ENCODE peak calls at places on chromosomes 5 and 9, in nine cellular contexts. One of them, this sample, is unnamed.

GRCh38 chr9:38024036-38024681 is 44.9 kb downstream of the SHB start:
- DNase-seq in uterus: peak; percentile 82
- DNase-seq in type B pancreatic cell: no peak
- DNase-seq in mammary epithelial cell: peak; percentile 94
- DNase-seq in fibroblast of mammary gland: peak; percentile 81
- DNase-seq in GM10248: no peak
- DNase-seq in MCF 10A: peak; percentile 94
- DNase-seq in transverse colon: peak; percentile 43
- DNase-seq in AG09309: no peak
- DNase-seq in this sample: no peak

GRCh38 chr9:137971477-137972138 is 94.0 kb downstream of the CACNA1B start:
- DNase-seq in transverse colon: no peak
- DNase-seq in GM10248: no peak
- DNase-seq in type B pancreatic cell: peak; percentile 63
- DNase-seq in MCF 10A: no peak
- DNase-seq in AG09309: no peak
- DNase-seq in uterus: peak; percentile 1
- DNase-seq in mammary epithelial cell: no peak
- DNase-seq in fibroblast of mammary gland: no peak
- DNase-seq in this sample: no peak

GRCh38 chr5:10250804-10251276 is 760 bp downstream of the CCT5 start:
- DNase-seq in MCF 10A: peak; percentile 27
- DNase-seq in GM10248: no peak
- DNase-seq in uterus: no peak
- DNase-seq in mammary epithelial cell: peak; percentile 34
- DNase-seq in AG09309: no peak
- DNase-seq in fibroblast of mammary gland: peak; percentile 40
- DNase-seq in transverse colon: no peak
- DNase-seq in type B pancreatic cell: no peak
- DNase-seq in this sample: no peak

GRCh38 chr5:134053840-134054338 is 49.1 kb upstream of the VDAC1 start:
- DNase-seq in AG09309: no peak
- DNase-seq in transverse colon: peak; percentile 51
- DNase-seq in mammary epithelial cell: peak; percentile 80
- DNase-seq in uterus: no peak
- DNase-seq in GM10248: no peak
- DNase-seq in type B pancreatic cell: no peak
- DNase-seq in MCF 10A: peak; percentile 53
- DNase-seq in fibroblast of mammary gland: no peak
- DNase-seq in this sample: no peak

GRCh38 chr5:13976867-13977479 is 32.5 kb upstream of the DNAH5 start:
- DNase-seq in transverse colon: no peak
- DNase-seq in GM10248: no peak
- DNase-seq in fibroblast of mammary gland: peak; percentile 68
- DNase-seq in MCF 10A: peak; percentile 64
- DNase-seq in uterus: no peak
- DNase-seq in type B pancreatic cell: no peak
- DNase-seq in AG09309: no peak
- DNase-seq in mammary epithelial cell: peak; percentile 53
- DNase-seq in this sample: no peak

GRCh38 chr5:1315018-1315708 is 20.3 kb upstream of the TERT start:
- DNase-seq in fibroblast of mammary gland: no peak
- DNase-seq in transverse colon: no peak
- DNase-seq in type B pancreatic cell: peak; percentile 55
- DNase-seq in MCF 10A: no peak
- DNase-seq in mammary epithelial cell: no peak
- DNase-seq in AG09309: no peak
- DNase-seq in GM10248: no peak
- DNase-seq in uterus: no peak
- DNase-seq in this sample: no peak

GRCh38 chr5:72138943-72139467 is 31.7 kb downstream of the MAP1B start:
- DNase-seq in mammary epithelial cell: peak; percentile 92
- DNase-seq in transverse colon: no peak
- DNase-seq in type B pancreatic cell: no peak
- DNase-seq in MCF 10A: peak; percentile 51
- DNase-seq in fibroblast of mammary gland: peak; percentile 98
- DNase-seq in uterus: no peak
- DNase-seq in GM10248: no peak
- DNase-seq in AG09309: peak; percentile 88
- DNase-seq in this sample: no peak

GRCh38 chr5:41924872-41925554 is at the start of gene FBXO4:
- DNase-seq in fibroblast of mammary gland: peak; percentile 82
- DNase-seq in type B pancreatic cell: peak; percentile 86
- DNase-seq in uterus: peak; percentile 85
- DNase-seq in MCF 10A: peak; percentile 69
- DNase-seq in transverse colon: peak; percentile 88
- DNase-seq in GM10248: peak; percentile 82
- DNase-seq in mammary epithelial cell: peak; percentile 68
- DNase-seq in AG09309: peak; percentile 27
- DNase-seq in this sample: peak; percentile 78

GRCh38 chr9:16044116-16044881 is 491.5 kb downstream of the CCDC171 start:
- DNase-seq in MCF 10A: no peak
- DNase-seq in fibroblast of mammary gland: peak; percentile 52
- DNase-seq in transverse colon: no peak
- DNase-seq in uterus: no peak
- DNase-seq in type B pancreatic cell: no peak
- DNase-seq in mammary epithelial cell: no peak
- DNase-seq in AG09309: no peak
- DNase-seq in GM10248: no peak
- DNase-seq in this sample: no peak

GRCh38 chr9:86822006-86822405 is 125.3 kb downstream of the GAS1 start:
- DNase-seq in MCF 10A: no peak
- DNase-seq in type B pancreatic cell: no peak
- DNase-seq in fibroblast of mammary gland: peak; percentile 27
- DNase-seq in uterus: no peak
- DNase-seq in mammary epithelial cell: no peak
- DNase-seq in GM10248: no peak
- DNase-seq in transverse colon: no peak
- DNase-seq in AG09309: no peak
- DNase-seq in this sample: no peak

GRCh38 chr5:175520873-175521272 is 42.5 kb downstream of the SFXN1 start:
- DNase-seq in type B pancreatic cell: no peak
- DNase-seq in fibroblast of mammary gland: no peak
- DNase-seq in GM10248: no peak
- DNase-seq in mammary epithelial cell: no peak
- DNase-seq in transverse colon: no peak
- DNase-seq in uterus: no peak
- DNase-seq in AG09309: no peak
- DNase-seq in MCF 10A: no peak
- DNase-seq in this sample: no peak

GRCh38 chr9:27540537-27540936 is 10.9 kb upstream of the MOB3B start:
- DNase-seq in MCF 10A: peak; percentile 45
- DNase-seq in fibroblast of mammary gland: peak; percentile 56
- DNase-seq in type B pancreatic cell: no peak
- DNase-seq in uterus: no peak
- DNase-seq in transverse colon: no peak
- DNase-seq in GM10248: no peak
- DNase-seq in AG09309: no peak
- DNase-seq in mammary epithelial cell: no peak
- DNase-seq in this sample: no peak

GRCh38 chr5:36398137-36398536 is 96.4 kb upstream of the RANBP3L start:
- DNase-seq in uterus: no peak
- DNase-seq in fibroblast of mammary gland: peak; percentile 74
- DNase-seq in type B pancreatic cell: no peak
- DNase-seq in GM10248: no peak
- DNase-seq in transverse colon: no peak
- DNase-seq in MCF 10A: peak; percentile 47
- DNase-seq in mammary epithelial cell: peak; percentile 19
- DNase-seq in AG09309: no peak
- DNase-seq in this sample: no peak

GRCh38 chr9:37029776-37030590 is 4.1 kb downstream of the PAX5 start:
- DNase-seq in MCF 10A: no peak
- DNase-seq in mammary epithelial cell: peak; percentile 46
- DNase-seq in uterus: no peak
- DNase-seq in type B pancreatic cell: no peak
- DNase-seq in GM10248: peak; percentile 40
- DNase-seq in AG09309: no peak
- DNase-seq in transverse colon: no peak
- DNase-seq in fibroblast of mammary gland: no peak
- DNase-seq in this sample: peak; percentile 67

DNA sequence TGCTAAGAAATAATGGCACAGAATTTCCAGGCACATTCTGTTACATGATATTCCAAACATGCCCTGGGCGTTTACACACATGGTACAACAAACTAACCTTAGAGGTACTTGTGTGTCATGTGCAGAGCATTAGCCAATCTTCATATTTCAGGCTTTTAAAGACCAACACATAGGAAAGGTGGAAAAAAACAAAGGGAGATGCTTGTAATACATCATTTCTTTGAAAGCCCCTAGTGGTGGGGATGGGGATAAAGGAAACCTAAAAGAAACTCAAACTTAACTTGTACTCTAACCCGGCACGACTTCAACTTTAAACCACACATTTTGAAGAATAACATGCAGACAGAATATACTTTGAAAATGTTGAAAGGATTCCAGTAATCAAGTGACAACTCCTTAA is 133.6 kb downstream of the PTPRD start:
- DNase-seq in uterus: no peak
- DNase-seq in fibroblast of mammary gland: peak; percentile 1
- DNase-seq in MCF 10A: peak; percentile 39
- DNase-seq in AG09309: no peak
- DNase-seq in GM10248: no peak
- DNase-seq in transverse colon: no peak
- DNase-seq in type B pancreatic cell: no peak
- DNase-seq in mammary epithelial cell: no peak
- DNase-seq in this sample: no peak
- TF ChIP-seq CTCF in uterus: no peak
- TF ChIP-seq CTCF in fibroblast of mammary gland: peak; percentile 18
- TF ChIP-seq CTCF in MCF 10A: peak; percentile 29
- TF ChIP-seq CTCF in AG09309: no peak
- TF ChIP-seq CTCF in GM10248: no peak
- TF ChIP-seq CTCF in transverse colon: no peak
- TF ChIP-seq CTCF in type B pancreatic cell: peak; percentile 74
- TF ChIP-seq CTCF in mammary epithelial cell: peak; percentile 36
- TF ChIP-seq CTCF in this sample: peak; percentile 87

GRCh38 chr5:58481828-58482227 is 9.4 kb upstream of the GAPT start:
- DNase-seq in AG09309: no peak
- DNase-seq in fibroblast of mammary gland: no peak
- DNase-seq in transverse colon: no peak
- DNase-seq in uterus: no peak
- DNase-seq in MCF 10A: no peak
- DNase-seq in mammary epithelial cell: no peak
- DNase-seq in GM10248: no peak
- DNase-seq in type B pancreatic cell: no peak
- DNase-seq in this sample: no peak

GRCh38 chr5:58475404-58475803 is 15.5 kb upstream of the PLK2 start:
- DNase-seq in MCF 10A: no peak
- DNase-seq in uterus: no peak
- DNase-seq in fibroblast of mammary gland: no peak
- DNase-seq in AG09309: no peak
- DNase-seq in type B pancreatic cell: no peak
- DNase-seq in GM10248: no peak
- DNase-seq in transverse colon: no peak
- DNase-seq in mammary epithelial cell: no peak
- DNase-seq in this sample: no peak

GRCh38 chr5:58482536-58482935 is 8.7 kb upstream of the GAPT start:
- DNase-seq in MCF 10A: no peak
- DNase-seq in GM10248: no peak
- DNase-seq in mammary epithelial cell: no peak
- DNase-seq in type B pancreatic cell: no peak
- DNase-seq in fibroblast of mammary gland: no peak
- DNase-seq in transverse colon: no peak
- DNase-seq in AG09309: no peak
- DNase-seq in uterus: no peak
- DNase-seq in this sample: no peak

GRCh38 chr5:58481066-58481676 is 10.1 kb upstream of the GAPT start:
- DNase-seq in transverse colon: no peak
- DNase-seq in mammary epithelial cell: no peak
- DNase-seq in MCF 10A: no peak
- DNase-seq in AG09309: no peak
- DNase-seq in uterus: no peak
- DNase-seq in type B pancreatic cell: no peak
- DNase-seq in GM10248: no peak
- DNase-seq in fibroblast of mammary gland: no peak
- DNase-seq in this sample: no peak

GRCh38 chr5:58477760-58478159 is 13.5 kb upstream of the GAPT start:
- DNase-seq in AG09309: no peak
- DNase-seq in GM10248: no peak
- DNase-seq in transverse colon: no peak
- DNase-seq in MCF 10A: no peak
- DNase-seq in fibroblast of mammary gland: no peak
- DNase-seq in uterus: no peak
- DNase-seq in mammary epithelial cell: no peak
- DNase-seq in type B pancreatic cell: no peak
- DNase-seq in this sample: no peak
- TF ChIP-seq CTCF in AG09309: no peak
- TF ChIP-seq CTCF in GM10248: peak; percentile 26
- TF ChIP-seq CTCF in transverse colon: peak; percentile 8
- TF ChIP-seq CTCF in MCF 10A: peak; percentile 17
- TF ChIP-seq CTCF in fibroblast of mammary gland: peak; percentile 11
- TF ChIP-seq CTCF in uterus: no peak
- TF ChIP-seq CTCF in mammary epithelial cell: peak; percentile 31
- TF ChIP-seq CTCF in type B pancreatic cell: peak; percentile 58
- TF ChIP-seq CTCF in this sample: no peak

DNA sequence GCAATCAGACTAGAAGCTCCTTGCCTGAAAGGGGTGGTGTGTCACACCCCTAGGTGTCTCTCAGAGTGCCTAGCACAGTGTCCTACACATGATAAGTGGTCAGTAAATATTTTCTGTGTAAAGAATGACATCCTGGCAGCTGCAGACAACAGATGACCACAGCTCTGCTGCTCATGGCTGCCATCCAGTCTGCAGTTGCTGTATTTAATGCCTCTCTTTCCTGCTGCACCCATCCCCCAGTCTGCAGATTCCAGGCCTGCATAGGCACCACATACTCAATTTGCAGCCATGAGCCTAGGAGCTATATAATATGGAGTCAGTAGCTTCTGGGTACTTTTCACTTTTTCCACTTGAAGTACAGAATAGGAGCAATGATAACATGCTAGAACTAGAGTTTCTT is 94.9 kb upstream of the NR4A3 start:
- DNase-seq in fibroblast of mammary gland: no peak
- DNase-seq in mammary epithelial cell: no peak
- DNase-seq in AG09309: no peak
- DNase-seq in uterus: no peak
- DNase-seq in GM10248: no peak
- DNase-seq in MCF 10A: no peak
- DNase-seq in type B pancreatic cell: no peak
- DNase-seq in transverse colon: no peak
- DNase-seq in this sample: peak; percentile 17
- TF ChIP-seq CTCF in fibroblast of mammary gland: no peak
- TF ChIP-seq CTCF in mammary epithelial cell: no peak
- TF ChIP-seq CTCF in AG09309: no peak
- TF ChIP-seq CTCF in uterus: no peak
- TF ChIP-seq CTCF in GM10248: no peak
- TF ChIP-seq CTCF in MCF 10A: no peak
- TF ChIP-seq CTCF in type B pancreatic cell: no peak
- TF ChIP-seq CTCF in transverse colon: no peak
- TF ChIP-seq CTCF in this sample: no peak

DNA sequence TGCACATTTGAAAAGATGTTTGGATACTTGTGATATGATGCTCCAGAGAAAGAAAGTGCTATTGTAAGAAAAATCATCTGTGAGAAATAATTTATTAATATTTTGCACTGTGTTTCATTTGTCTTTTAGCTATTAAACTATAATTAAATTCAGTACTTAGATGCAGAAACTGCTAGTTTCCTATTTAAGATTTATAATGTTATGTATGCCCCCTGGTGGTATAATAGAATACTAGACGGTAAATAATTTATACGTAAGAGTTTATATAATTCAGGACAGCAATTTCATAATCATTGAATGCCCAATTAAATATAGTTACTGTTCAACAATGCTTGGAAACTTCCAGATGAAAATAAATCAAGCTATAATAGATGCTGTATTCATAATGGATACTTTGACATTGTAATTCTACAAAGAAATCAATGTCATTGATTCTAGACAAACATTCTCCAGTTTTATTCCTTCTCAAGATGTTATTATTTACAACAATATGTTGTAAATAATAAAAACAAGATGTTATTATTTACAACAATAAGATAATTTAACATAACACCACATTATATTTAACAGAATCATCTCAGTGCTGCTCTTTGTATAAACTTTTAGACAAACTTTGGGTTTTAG is 101.0 kb downstream of the TMEM232 start:
- DNase-seq in MCF 10A: peak; percentile 36
- DNase-seq in mammary epithelial cell: peak; percentile 2
- DNase-seq in transverse colon: no peak
- DNase-seq in GM10248: no peak
- DNase-seq in fibroblast of mammary gland: peak; percentile 47
- DNase-seq in AG09309: peak; percentile 18
- DNase-seq in uterus: no peak
- DNase-seq in type B pancreatic cell: no peak
- DNase-seq in this sample: no peak
- TF ChIP-seq CTCF in MCF 10A: no peak
- TF ChIP-seq CTCF in mammary epithelial cell: peak; percentile 36
- TF ChIP-seq CTCF in transverse colon: peak; percentile 62
- TF ChIP-seq CTCF in GM10248: peak; percentile 45
- TF ChIP-seq CTCF in fibroblast of mammary gland: peak; percentile 36
- TF ChIP-seq CTCF in AG09309: no peak
- TF ChIP-seq CTCF in uterus: peak; percentile 32
- TF ChIP-seq CTCF in type B pancreatic cell: peak; percentile 81
- TF ChIP-seq CTCF in this sample: peak; percentile 86